ENCODE peak calls at places on chromosomes 6 and 20, in four cellular contexts. C is naive thymus-derived CD4-positive, alpha-beta T cell; S is EH; N is fibroblast of mammary gland. K is an unnamed sample.

GRCh38 chr6:116557863-116558262 is 4.3 kb downstream of the CALHM4 start:
- DNase-seq in C (no peak), S (peak), N (peak), K (no peak)

GRCh38 chr6:111253999-111254778 is 166.9 kb downstream of the SLC16A10 start:
- DNase-seq in C (no peak), S (no peak), N (no peak), K (no peak)

GRCh38 chr20:61628480-61628879 is 376.4 kb downstream of the CDH4 start:
- DNase-seq in C (no peak), S (no peak), N (no peak), K (no peak)

GRCh38 chr6:79538481-79538971 is 1.3 kb upstream of the LCA5 start:
- DNase-seq in C (no peak), S (peak), N (peak), K (no peak)

GRCh38 chr6:2846873-2847224 is 5.2 kb upstream of the SERPINB1 start:
- DNase-seq in C (no peak), S (no peak), N (no peak), K (no peak)

GRCh38 chr20:45910670-45911485 is 1.1 kb downstream of the PLTP start:
- DNase-seq in C (peak), S (peak), N (peak), K (peak)

GRCh38 chr6:17656092-17656491 is 50.6 kb downstream of the NUP153 start:
- DNase-seq in C (no peak), S (peak), N (peak), K (no peak)

GRCh38 chr20:63842258-63842657 is 11.2 kb upstream of the ZBTB46 start:
- DNase-seq in C (no peak), S (no peak), N (no peak), K (no peak)

GRCh38 chr6:28537509-28538140 is 11.9 kb downstream of the GPX5 start:
- DNase-seq in C (peak), S (no peak), N (peak), K (no peak)

GRCh38 chr6:33075568-33076405 is at the start of gene HLA-DPB1:
- DNase-seq in C (peak), S (peak), N (peak), K (no peak)

GRCh38 chr20:46767127-46767761 is 57.8 kb downstream of the SLC2A10 start:
- DNase-seq in C (no peak), S (peak), N (peak), K (peak)

GRCh38 chr6:113299526-113299925 is 557.6 kb upstream of the MARCKS start:
- DNase-seq in C (no peak), S (peak), N (peak), K (no peak)

GRCh38 chr6:139778688-139779087 is 404.2 kb upstream of the CITED2 start:
- DNase-seq in C (no peak), S (peak), N (peak), K (peak)

GRCh38 chr6:100372326-100372725 is 92.4 kb downstream of the SIM1 start:
- DNase-seq in C (no peak), S (no peak), N (no peak), K (no peak)

GRCh38 chr20:62737971-62738881 is 29.6 kb downstream of the NTSR1 start:
- DNase-seq in C (no peak), S (no peak), N (no peak), K (no peak)